ENCODE peak calls at places on chromosomes 2 and 18, in four cellular contexts. K, P, R and L are unnamed samples.

GRCh38 chr2:239994086-239994485 is 31.1 kb downstream of the NDUFA10 start:
- DNase-seq in R (no peak), K (no peak), P (no peak), L (no peak)

GRCh38 chr2:40292291-40292690 is 159.6 kb downstream of the SLC8A1 start:
- DNase-seq in P (no peak), K (no peak), R (no peak), L (no peak)

GRCh38 chr18:63284861-63285260 is 34.7 kb downstream of the BCL2 start:
- DNase-seq in P (no peak), K (no peak), R (no peak), L (no peak)

GRCh38 chr2:196315388-196316049 is 144.1 kb upstream of the STK17B start:
- DNase-seq in P (no peak), K (no peak), R (peak), L (no peak)

GRCh38 chr2:106193491-106193976 is 567 bp downstream of the UXS1 start:
- DNase-seq in P (peak), R (peak), K (no peak), L (no peak)

GRCh38 chr2:121363632-121364420 is 78.8 kb upstream of the TFCP2L1 start:
- DNase-seq in P (no peak), R (peak), K (no peak), L (no peak)

GRCh38 chr18:63298393-63299015 is 21.1 kb downstream of the BCL2 start:
- DNase-seq in K (no peak), R (no peak), P (no peak), L (no peak)

GRCh38 chr2:232539298-232540231 is at the start of gene CHRNG:
- DNase-seq in K (no peak), R (no peak), P (peak), L (no peak)

GRCh38 chr2:28394331-28394877 is 1.7 kb downstream of the FOSL2 start:
- DNase-seq in K (no peak), R (peak), P (peak), L (no peak)

GRCh38 chr2:120734930-120735611 is 597 bp upstream of the GLI2 start:
- DNase-seq in R (no peak), P (peak), K (no peak), L (no peak)

GRCh38 chr2:196925768-196926561 is 542 bp downstream of the PGAP1 start:
- DNase-seq in R (peak), K (no peak), P (peak), L (no peak)

GRCh38 chr2:214810670-214811069 is 1.2 kb upstream of the BARD1 start:
- DNase-seq in R (peak), K (no peak), P (no peak), L (no peak)

GRCh38 chr2:155404433-155405002 is 706.0 kb downstream of the KCNJ3 start:
- DNase-seq in R (peak), K (no peak), P (no peak), L (no peak)

GRCh38 chr2:230000118-230000841 is 68.4 kb downstream of the SLC16A14 start:
- DNase-seq in R (no peak), P (no peak), K (no peak), L (no peak)

GRCh38 chr18:70422061-70422965 is 133.5 kb downstream of the SOCS6 start:
- DNase-seq in P (peak), K (peak), R (peak), L (no peak)

GRCh38 chr2:201502713-201503112 is 51.2 kb downstream of the STRADB start:
- DNase-seq in R (no peak), K (no peak), P (no peak), L (no peak)

GRCh38 chr2:224816816-224817215 is 100.7 kb upstream of the CCDC195 start:
- DNase-seq in K (no peak), P (no peak), R (peak), L (no peak)

GRCh38 chr2:65076345-65076710 is 20.1 kb downstream of the CEP68 start:
- DNase-seq in P (no peak), R (peak), K (no peak), L (no peak)

GRCh38 chr2:207311316-207312005 is 145.7 kb upstream of the KLF7 start:
- DNase-seq in R (peak), K (peak), P (no peak), L (no peak)

GRCh38 chr2:152335016-152335850 is at the start of gene FMNL2:
- DNase-seq in K (peak), R (peak), P (peak), L (peak)

GRCh38 chr2:208371634-208371935 is 35.0 kb upstream of the PTH2R start:
- DNase-seq in K (no peak), P (no peak), R (no peak), L (no peak)

GRCh38 chr18:79405019-79405780 is 9.5 kb downstream of the NFATC1 start:
- DNase-seq in K (no peak), P (no peak), R (no peak), L (no peak)

GRCh38 chr2:200288670-200289429 is 17.6 kb upstream of the SPATS2L start:
- DNase-seq in R (peak), P (no peak), K (no peak), L (no peak)

GRCh38 chr18:35525795-35526475 is 28.2 kb upstream of the INO80C start:
- DNase-seq in K (no peak), P (no peak), R (no peak), L (no peak)

GRCh38 chr2:196160966-196161365 is 10.4 kb downstream of the STK17B start:
- DNase-seq in R (no peak), P (no peak), K (no peak), L (no peak)

GRCh38 chr18:39453882-39454281 is 1888.3 kb upstream of the CELF4 start:
- DNase-seq in R (peak), K (peak), P (no peak), L (no peak)

GRCh38 chr2:229675569-229675968 is 38.8 kb downstream of the DNER start:
- DNase-seq in R (no peak), P (peak), K (no peak), L (no peak)

GRCh38 chr18:76821875-76822509 is 365 bp upstream of the ZNF236 start:
- DNase-seq in P (peak), R (peak), K (no peak), L (peak)

GRCh38 chr2:20448246-20449046 is 1.6 kb downstream of the RHOB start:
- DNase-seq in K (no peak), P (no peak), R (no peak), L (no peak)

GRCh38 chr2:149513461-149513860 is 74.1 kb downstream of the MMADHC start:
- DNase-seq in K (no peak), R (no peak), P (no peak), L (no peak)

GRCh38 chr2:174985624-174986023 is 19.6 kb downstream of the CHN1 start:
- DNase-seq in R (peak), P (no peak), K (no peak), L (no peak)

GRCh38 chr2:134320930-134321329 is 67.1 kb downstream of the MGAT5 start:
- DNase-seq in P (no peak), R (no peak), K (no peak), L (no peak)

GRCh38 chr2:225670111-225670974 is 270.8 kb downstream of the NYAP2 start:
- DNase-seq in P (no peak), R (peak), K (peak), L (no peak)

GRCh38 chr2:92073815-92074548 is 2797.2 kb upstream of the TEKT4 start:
- DNase-seq in P (no peak), R (no peak), K (no peak), L (no peak)

GRCh38 chr18:11714244-11714918 is 25.3 kb downstream of the GNAL start:
- DNase-seq in P (no peak), R (no peak), K (no peak), L (no peak)

GRCh38 chr18:7727381-7728076 is 160.4 kb downstream of the PTPRM start:
- DNase-seq in P (no peak), K (no peak), R (no peak), L (no peak)

GRCh38 chr2:241217320-241218031 is 29.0 kb downstream of the ANO7 start:
- DNase-seq in P (peak), K (no peak), R (peak), L (no peak)

GRCh38 chr2:134664051-134664450 is 54.7 kb downstream of the TMEM163 start:
- DNase-seq in P (no peak), K (no peak), R (no peak), L (no peak)

GRCh38 chr2:207112397-207112796 is 53.4 kb downstream of the KLF7 start:
- DNase-seq in R (no peak), K (no peak), P (no peak), L (no peak)